ENCODE peak calls at places on chromosomes 1 and 21, in seven cellular contexts. W, K, L, M, U, T and G are unnamed samples.

GRCh38 chr21:42703936-42704335 is 50.5 kb downstream of the PDE9A start:
- DNase-seq in U (no peak), M (no peak), L (no peak), K (peak; percentile 43), T (no peak), W (no peak), G (no peak)

GRCh38 chr1:3671371-3672180 is 19.3 kb downstream of the TP73 start:
- DNase-seq in T (peak; percentile 20), M (no peak), W (no peak), K (peak; percentile 62), L (no peak), U (peak; percentile 45), G (no peak)

GRCh38 chr1:203380395-203381150 is 29.7 kb upstream of the FMOD start:
- DNase-seq in M (no peak), K (no peak), L (no peak), T (no peak), U (no peak), W (no peak), G (no peak)

GRCh38 chr1:59692591-59692990 is 122.2 kb upstream of the HOOK1 start:
- DNase-seq in M (no peak), T (peak; percentile 30), K (no peak), W (no peak), U (no peak), L (no peak), G (no peak)

GRCh38 chr1:156727914-156728598 is at the start of gene METTL25B:
- DNase-seq in W (peak; percentile 84), T (peak; percentile 86), K (peak; percentile 91), M (peak; percentile 88), U (peak; percentile 89), L (peak; percentile 76), G (no peak)

GRCh38 chr21:14376854-14377253 is 6.1 kb downstream of the HSPA13 start:
- DNase-seq in K (no peak), L (no peak), W (no peak), T (no peak), U (no peak), M (no peak), G (no peak)

GRCh38 chr1:207365063-207365462 is 43.6 kb downstream of the CD55 start:
- DNase-seq in U (no peak), W (no peak), K (no peak), L (no peak), M (no peak), T (no peak), G (no peak)

GRCh38 chr1:9249534-9250335 is 15.2 kb downstream of the H6PD start:
- DNase-seq in U (no peak), T (peak; percentile 88), K (no peak), M (peak; percentile 52), W (no peak), L (peak; percentile 29), G (no peak)

GRCh38 chr1:24343412-24344089 is 24.4 kb downstream of the GRHL3 start:
- DNase-seq in M (no peak), U (no peak), K (no peak), W (no peak), L (no peak), T (no peak), G (no peak)

GRCh38 chr1:45400049-45400448 is 59.8 kb upstream of the MUTYH start:
- DNase-seq in L (no peak), M (no peak), T (no peak), W (peak; percentile 32), U (no peak), K (no peak), G (no peak)

GRCh38 chr1:166082601-166083000 is 84.2 kb downstream of the FAM78B start:
- DNase-seq in W (no peak), U (no peak), M (no peak), T (no peak), L (no peak), K (no peak), G (no peak)

GRCh38 chr1:89880679-89881078 is 59.8 kb downstream of the LRRC8D start:
- DNase-seq in K (no peak), U (no peak), L (no peak), M (no peak), W (no peak), T (no peak), G (no peak)

GRCh38 chr1:31368611-31369107 is 4.2 kb downstream of the FABP3 start:
- DNase-seq in T (peak; percentile 79), W (no peak), U (no peak), L (no peak), M (no peak), K (no peak), G (no peak)

GRCh38 chr1:219812491-219813221 is 115.7 kb downstream of the SLC30A10 start:
- DNase-seq in K (no peak), M (peak; percentile 7), T (no peak), W (peak; percentile 63), U (no peak), L (peak; percentile 72), G (no peak)

GRCh38 chr1:218371927-218372672 is 27.0 kb downstream of the TGFB2 start:
- DNase-seq in M (no peak), K (peak; percentile 65), W (no peak), T (no peak), U (no peak), L (no peak), G (no peak)

GRCh38 chr1:4668738-4669700 is 14.6 kb downstream of the AJAP1 start:
- DNase-seq in U (no peak), K (no peak), T (no peak), L (no peak), M (no peak), W (no peak), G (no peak)

GRCh38 chr1:151935154-151935553 is 25.8 kb upstream of the THEM4 start:
- DNase-seq in T (no peak), U (no peak), W (no peak), L (no peak), K (no peak), M (no peak), G (no peak)

GRCh38 chr1:37034301-37035013 is at the start of gene GRIK3:
- DNase-seq in M (no peak), T (no peak), K (no peak), U (no peak), W (no peak), L (no peak), G (no peak)

GRCh38 chr1:216632980-216633379 is 90.2 kb downstream of the ESRRG start:
- DNase-seq in T (no peak), L (peak; percentile 48), M (no peak), K (no peak), U (no peak), W (no peak), G (no peak)

GRCh38 chr21:32414579-32415358 is 2.3 kb downstream of the EVA1C start:
- DNase-seq in K (no peak), T (no peak), L (no peak), U (no peak), M (no peak), W (no peak), G (no peak)

GRCh38 chr1:159008744-159009188 is 941 bp upstream of the IFI16 start:
- DNase-seq in T (no peak), K (no peak), U (no peak), L (no peak), M (peak; percentile 49), W (no peak), G (peak; percentile 39)

GRCh38 chr1:208533746-208534603 is 289.8 kb upstream of the PLXNA2 start:
- DNase-seq in M (no peak), W (no peak), U (no peak), K (no peak), T (no peak), L (no peak), G (no peak)

GRCh38 chr1:229554886-229555621 is 3.5 kb downstream of the ABCB10 start:
- DNase-seq in L (no peak), K (no peak), W (no peak), T (no peak), U (no peak), M (no peak), G (no peak)

DNA sequence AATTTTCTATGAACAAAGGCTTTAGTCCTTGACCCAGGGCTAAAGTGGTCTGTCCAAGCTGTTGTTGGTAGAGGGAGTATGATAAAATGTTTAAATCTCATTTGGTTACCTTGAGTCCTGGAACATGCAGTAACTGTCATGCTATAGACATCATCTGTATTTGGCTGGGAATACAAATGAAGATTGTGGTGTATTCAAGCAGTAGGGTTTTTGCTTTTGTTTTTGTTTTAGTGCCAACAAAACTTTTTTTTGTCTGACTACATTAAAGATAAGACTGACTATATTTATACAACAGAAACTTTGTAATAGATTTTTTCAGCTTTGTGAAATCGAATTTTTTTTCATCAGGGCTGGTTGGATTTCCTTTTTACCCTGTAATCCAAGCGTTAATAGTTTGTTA is 7.4 kb upstream of the SARS1 start:
- DNase-seq in U (no peak), M (no peak), L (no peak), W (no peak), K (no peak), T (no peak), G (no peak)
- H3K27me3 ChIP-seq in U (no peaks in the 10 kb centered on the region), M (no peaks in the 10 kb centered on the region), L (no peaks in the 10 kb centered on the region), W (no peaks in the 10 kb centered on the region), K (no peaks in the 10 kb centered on the region), T (no peaks in the 10 kb centered on the region), G (no peaks in the 10 kb centered on the region)

GRCh38 chr21:34889287-34889536 is 159.9 kb downstream of the RUNX1 start:
- DNase-seq in W (peak; percentile 39), U (peak; percentile 77), T (peak; percentile 62), M (peak; percentile 50), K (peak; percentile 75), L (no peak), G (peak; percentile 35)
- H3K4me1 ChIP-seq in W (no peaks in the 10 kb centered on the region), U (no peaks in the 10 kb centered on the region), T (peaks cover 28% of the 10 kb centered on the region), M (peaks cover 20% of the 10 kb centered on the region), K (peaks cover 48% of the 10 kb centered on the region), L (peaks cover 2% of the 10 kb centered on the region), G (peaks cover 26% of the 10 kb centered on the region)

DNA sequence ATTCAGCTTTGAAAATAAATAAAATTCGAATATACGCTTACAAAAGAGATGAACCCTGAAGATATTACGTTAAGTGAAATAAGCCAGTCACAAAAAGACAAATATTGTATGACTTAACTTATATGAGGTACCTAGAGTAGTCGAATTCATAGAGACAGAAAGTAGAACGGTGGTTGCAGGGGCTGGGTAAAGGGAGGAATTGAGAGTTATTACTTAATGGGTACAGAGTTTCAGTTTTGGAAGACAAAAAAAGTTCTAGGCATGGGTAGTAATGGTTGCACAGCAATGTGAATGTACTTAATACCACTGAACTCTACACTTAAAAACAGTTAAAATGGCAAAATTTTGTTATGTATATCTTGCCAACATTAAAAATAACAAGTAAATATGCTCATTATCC is 48.6 kb upstream of the ZNHIT6 start:
- DNase-seq in W (no peak), L (no peak), M (no peak), K (no peak), T (no peak), U (no peak), G (no peak)
- H3K27me3 ChIP-seq in W (no peaks in the 10 kb centered on the region), L (no peaks in the 10 kb centered on the region), M (no peaks in the 10 kb centered on the region), K (no peaks in the 10 kb centered on the region), T (no peaks in the 10 kb centered on the region), U (no peaks in the 10 kb centered on the region), G (no peaks in the 10 kb centered on the region)

DNA sequence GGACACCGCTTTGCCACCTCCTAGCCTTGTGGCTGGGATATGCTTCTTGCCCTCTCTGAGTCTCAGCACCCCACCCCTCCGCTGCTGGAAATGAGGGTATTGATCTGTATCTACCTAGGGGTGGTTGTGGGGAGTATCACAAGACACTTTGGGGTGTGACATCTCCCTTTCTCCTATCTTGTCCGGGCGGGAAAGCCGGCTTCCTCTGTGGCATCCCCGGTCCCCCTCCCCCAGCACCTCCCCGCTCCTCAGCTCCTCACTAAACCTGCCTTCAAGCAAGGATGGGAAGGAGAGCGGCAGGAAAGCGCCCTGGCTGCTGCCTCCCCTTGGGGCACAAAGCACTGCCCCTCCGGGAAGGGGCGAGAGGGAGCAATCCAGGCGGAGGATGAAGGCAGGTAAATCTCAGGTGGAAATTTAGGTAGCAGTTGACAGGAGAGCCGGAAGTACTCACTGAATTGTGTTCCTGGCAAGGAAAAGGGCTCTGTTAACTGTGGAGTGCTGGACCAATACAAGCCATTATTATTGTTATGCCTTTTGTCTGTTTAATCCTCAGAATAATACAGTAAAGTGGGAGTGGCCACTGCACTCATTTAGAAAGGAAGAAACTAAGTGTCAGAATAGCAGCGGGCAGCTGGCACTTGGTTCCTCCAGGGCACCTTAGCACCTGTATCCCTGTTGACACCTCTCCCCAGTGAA is 49.0 kb upstream of the LRP8 start:
- DNase-seq in W (no peak), L (no peak), U (peak; percentile 35), T (no peak), K (no peak), M (no peak), G (no peak)
- H3K4me1 ChIP-seq in W (peaks cover 9% of the 10 kb centered on the region), L (no peaks in the 10 kb centered on the region), U (no peaks in the 10 kb centered on the region), T (peaks cover 18% of the 10 kb centered on the region), K (no peaks in the 10 kb centered on the region), M (no peaks in the 10 kb centered on the region), G (no peaks in the 10 kb centered on the region)